ENCODE peak calls at places on chromosome 11, in five cellular contexts. I is heart left ventricle; B is naive thymus-derived CD4-positive, alpha-beta T cell; H is MCF 10A; T is HAP-1. E is an unnamed sample.

GRCh38 chr11:118343248-118343647 is 743 bp upstream of the CD3D start:
- DNase-seq in I (no peak), T (no peak), B (no peak), H (no peak), E (no peak)

GRCh38 chr11:76610871-76611475 is 59.6 kb downstream of the LRRC32 start:
- DNase-seq in H (no peak), I (peak), T (no peak), B (no peak), E (no peak)

GRCh38 chr11:130070109-130070828 is 575 bp downstream of the APLP2 start:
- DNase-seq in B (peak), T (peak), I (peak), H (peak), E (no peak)

GRCh38 chr11:75103380-75104026 is 6.8 kb upstream of the OR2AT4 start:
- DNase-seq in H (peak), I (no peak), T (no peak), B (no peak), E (no peak)

GRCh38 chr11:47384498-47384897 is 6.2 kb upstream of the SPI1 start:
- DNase-seq in B (no peak), I (no peak), T (no peak), H (no peak), E (no peak)

GRCh38 chr11:68369756-68370155 is 57.4 kb downstream of the LRP5 start:
- DNase-seq in I (peak), B (no peak), T (no peak), H (no peak), E (no peak)

GRCh38 chr11:73162196-73162740 is 20.1 kb upstream of the FCHSD2 start:
- DNase-seq in I (no peak), B (no peak), T (no peak), H (no peak), E (no peak)

GRCh38 chr11:32451808-32452207 is 16.5 kb upstream of the WT1 start:
- DNase-seq in I (no peak), T (no peak), B (no peak), H (peak), E (no peak)

GRCh38 chr11:116202922-116203321 is 569.9 kb downstream of the BUD13 start:
- DNase-seq in B (no peak), H (no peak), T (no peak), I (no peak), E (no peak)